ENCODE peak calls at places on chromosomes 11 and 22, in seven cellular contexts. L, K, U, J, A, E and D are unnamed samples.

GRCh38 chr22:43329061-43329460 is 14.1 kb downstream of the SCUBE1 start:
- DNase-seq in A (no peak), K (no peak), J (no peak), L (no peak), E (no peak), U (no peak), D (no peak)

GRCh38 chr11:69540118-69541000 is 58.9 kb downstream of the LINC01488 start:
- DNase-seq in L (peak), K (no peak), E (peak), J (no peak), A (no peak), U (no peak), D (no peak)

GRCh38 chr11:35304393-35304790 is 115.0 kb downstream of the SLC1A2 start:
- DNase-seq in K (peak), E (no peak), U (peak), L (no peak), J (no peak), A (no peak), D (peak)

GRCh38 chr11:88179141-88179540 is 3.9 kb upstream of the RAB38 start:
- DNase-seq in J (no peak), U (no peak), L (no peak), A (no peak), K (peak), E (no peak), D (peak)

GRCh38 chr11:62593434-62594044 is 2.2 kb upstream of the TUT1 start:
- DNase-seq in L (no peak), J (peak), A (no peak), E (peak), K (peak), U (peak), D (peak)

GRCh38 chr11:120131941-120132644 is 5.8 kb downstream of the TRIM29 start:
- DNase-seq in E (no peak), A (no peak), U (no peak), K (no peak), J (no peak), L (peak), D (no peak)

GRCh38 chr11:65434667-65435179 is 12.1 kb downstream of the NEAT1 start:
- DNase-seq in A (no peak), K (no peak), U (peak), E (no peak), J (no peak), L (peak), D (no peak)

GRCh38 chr11:62921573-62922188 is 518 bp upstream of the CHRM1 start:
- DNase-seq in E (no peak), A (no peak), U (peak), J (peak), K (peak), L (no peak), D (no peak)

GRCh38 chr11:104830508-104830907 is 67.8 kb downstream of the CASP12 start:
- DNase-seq in K (no peak), U (no peak), E (no peak), A (no peak), L (no peak), J (no peak), D (no peak)

GRCh38 chr22:35116817-35117216 is 50.9 kb downstream of the ISX start:
- DNase-seq in J (no peak), A (no peak), L (no peak), U (no peak), K (no peak), E (no peak), D (no peak)

GRCh38 chr11:13942908-13943505 is 19.5 kb upstream of the SPON1 start:
- DNase-seq in E (no peak), L (no peak), U (peak), K (no peak), J (no peak), A (peak), D (no peak)

GRCh38 chr11:73333626-73334199 is 25.6 kb downstream of the ARHGEF17 start:
- DNase-seq in L (no peak), E (no peak), K (no peak), A (no peak), J (no peak), U (no peak), D (no peak)

GRCh38 chr22:43002198-43002577 is 12.8 kb downstream of the PACSIN2 start:
- DNase-seq in J (no peak), L (no peak), K (no peak), A (no peak), U (peak), E (peak), D (no peak)

GRCh38 chr22:45009881-45010531 is at the start of gene PHF21B:
- DNase-seq in K (peak), U (no peak), J (no peak), E (peak), L (no peak), A (no peak), D (peak)

GRCh38 chr11:85029964-85030363 is 597.2 kb downstream of the DLG2 start:
- DNase-seq in A (no peak), E (no peak), K (no peak), L (no peak), J (no peak), U (no peak), D (no peak)

GRCh38 chr11:19715373-19715772 is 2.7 kb downstream of the NAV2 start:
- DNase-seq in K (no peak), L (no peak), A (no peak), U (peak), E (no peak), J (no peak), D (no peak)

GRCh38 chr11:63014408-63015055 is 1.1 kb downstream of the SLC22A8 start:
- DNase-seq in E (no peak), L (no peak), A (no peak), J (no peak), U (no peak), K (no peak), D (no peak)

GRCh38 chr11:71451596-71452353 is 1.2 kb upstream of the NADSYN1 start:
- DNase-seq in E (peak), L (no peak), A (no peak), U (no peak), J (no peak), K (peak), D (peak)

GRCh38 chr11:134661660-134662059 is 249.6 kb upstream of the B3GAT1 start:
- DNase-seq in A (no peak), L (no peak), E (no peak), K (no peak), U (no peak), J (no peak), D (no peak)

GRCh38 chr22:29871684-29872083 is 11.3 kb upstream of the MTMR3 start:
- DNase-seq in J (no peak), K (no peak), E (peak), L (no peak), A (no peak), U (no peak), D (no peak)

GRCh38 chr11:68002943-68003845 is 703 bp downstream of the UNC93B1 start:
- DNase-seq in A (no peak), J (peak), L (peak), U (no peak), E (peak), K (peak), D (peak)

GRCh38 chr11:27913650-27914049 is 194.3 kb downstream of the KIF18A start:
- DNase-seq in J (no peak), U (peak), L (no peak), A (no peak), E (no peak), K (no peak), D (peak)

GRCh38 chr11:129257512-129257911 is 65.4 kb upstream of the ARHGAP32 start:
- DNase-seq in L (no peak), E (no peak), U (no peak), K (no peak), J (no peak), A (no peak), D (no peak)

GRCh38 chr11:68379216-68379615 is 66.8 kb downstream of the LRP5 start:
- DNase-seq in J (no peak), E (no peak), A (no peak), L (no peak), K (no peak), U (no peak), D (no peak)

GRCh38 chr22:45235101-45235777 is 5.5 kb downstream of the KIAA0930 start:
- DNase-seq in E (no peak), U (no peak), L (no peak), J (no peak), K (peak), A (no peak), D (peak)

GRCh38 chr22:46063861-46064235 is 86.5 kb upstream of the PPARA start:
- DNase-seq in J (peak), E (no peak), L (peak), K (no peak), A (no peak), U (no peak), D (no peak)

GRCh38 chr11:11407065-11407737 is 54.2 kb upstream of the CSNK2A3 start:
- DNase-seq in J (no peak), K (no peak), E (no peak), U (no peak), L (no peak), A (no peak), D (no peak)

GRCh38 chr11:38019072-38019775 is 1421.2 kb upstream of the RAG2 start:
- DNase-seq in L (no peak), J (peak), K (no peak), E (peak), A (no peak), U (no peak), D (no peak)

GRCh38 chr11:15073361-15074205 is at the start of gene CALCB:
- DNase-seq in U (no peak), A (no peak), J (peak), L (no peak), K (peak), E (peak), D (no peak)

GRCh38 chr22:45779351-45779750 is 107.7 kb downstream of the ATXN10 start:
- DNase-seq in A (no peak), K (no peak), E (no peak), U (no peak), J (no peak), L (no peak), D (no peak)

GRCh38 chr11:79616392-79616831 is 175.6 kb upstream of the TENM4 start:
- DNase-seq in E (no peak), K (no peak), J (no peak), L (no peak), U (no peak), A (no peak), D (no peak)

DNA sequence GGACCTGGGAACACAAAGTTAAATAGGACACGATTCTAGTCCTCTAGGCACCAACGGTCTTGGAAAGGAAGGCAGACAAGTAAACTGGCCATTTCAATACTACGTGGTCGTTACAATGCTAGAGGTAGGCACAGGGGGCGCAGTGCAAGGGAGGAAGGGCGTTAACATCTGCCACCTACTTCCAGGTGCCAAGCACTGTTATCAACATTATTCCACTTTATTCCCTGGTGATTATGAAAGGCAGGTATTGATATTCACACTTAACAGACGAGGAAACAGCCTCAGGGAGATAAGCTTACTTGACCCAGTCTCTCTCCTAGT is 760 bp upstream of the TAF10 start:
- DNase-seq in L (no peak), E (peak), K (no peak), J (peak), U (no peak), A (peak), D (no peak)
- TF ChIP-seq CTCF in L (peak), E (peak), K (peak), J (no peak), U (peak), A (peak), D (peak)

DNA sequence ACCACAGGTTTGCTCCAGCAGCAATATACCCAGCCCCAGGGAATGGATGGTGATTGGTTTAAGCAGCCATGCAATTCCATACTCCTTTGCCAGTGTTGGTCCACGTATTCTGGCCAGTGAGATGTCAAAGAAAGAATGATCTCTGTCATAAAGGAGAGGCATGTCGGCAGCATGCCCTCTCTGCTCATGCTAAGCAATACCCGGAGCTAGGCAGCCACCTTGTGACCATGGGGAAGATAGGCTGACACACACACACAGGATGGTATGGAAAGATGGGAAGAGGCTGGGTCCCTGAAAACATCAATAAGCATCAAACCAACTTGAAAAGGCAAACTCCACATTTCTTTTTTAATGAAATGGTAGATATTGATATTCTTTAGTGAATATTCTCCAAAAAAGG is 5.1 kb downstream of the ABCC8 start:
- DNase-seq in J (no peak), U (no peak), L (no peak), E (no peak), A (no peak), K (no peak), D (peak)
- TF ChIP-seq CTCF in J (no peak), U (no peak), L (no peak), E (peak), A (no peak), K (no peak), D (no peak)

DNA sequence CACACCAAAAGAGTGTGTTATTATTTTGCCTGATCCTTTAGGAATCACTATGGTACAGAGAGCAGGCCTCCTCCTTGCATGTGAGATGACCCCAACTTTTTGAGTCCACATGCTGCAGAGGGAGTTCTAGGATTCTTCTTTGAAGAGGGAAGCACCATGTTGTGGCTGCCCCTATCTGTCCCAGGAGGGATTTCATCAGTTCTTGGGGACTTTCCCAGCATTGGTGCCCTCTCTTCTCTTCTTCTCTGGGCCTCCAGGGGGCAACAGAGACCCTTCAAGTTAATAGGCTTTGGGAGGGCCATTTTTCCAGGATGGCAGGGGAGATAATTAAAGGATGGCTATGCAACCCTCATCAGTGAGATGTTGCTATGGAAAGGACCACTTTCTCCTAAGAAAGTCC is 3.6 kb downstream of the MMP1 start:
- DNase-seq in K (peak), A (peak), E (peak), J (no peak), L (no peak), U (peak), D (peak)
- TF ChIP-seq CTCF in K (peak), A (peak), E (peak), J (no peak), L (no peak), U (peak), D (peak)

DNA sequence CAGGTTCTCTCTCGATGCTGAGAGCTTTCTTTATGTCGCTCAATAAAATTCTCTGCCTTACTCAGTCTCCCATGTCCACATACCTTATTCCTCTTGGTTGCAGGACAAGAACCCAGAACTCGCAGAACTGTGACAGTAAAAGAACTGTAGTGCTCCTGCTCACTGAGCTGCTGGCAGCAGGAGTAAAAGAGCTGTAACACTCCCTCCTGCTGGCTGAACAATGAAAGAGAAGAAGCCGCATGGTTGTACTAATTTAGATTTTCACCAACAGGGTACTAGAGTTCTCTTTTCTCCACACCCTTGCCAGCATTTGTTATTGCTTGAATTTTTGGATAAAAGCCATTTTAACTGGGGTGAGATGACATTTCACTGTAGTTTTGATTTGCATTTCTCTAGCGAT is 433.2 kb downstream of the GUCY1A2 start:
- DNase-seq in J (no peak), A (no peak), E (peak), K (no peak), L (no peak), U (peak), D (no peak)
- TF ChIP-seq CTCF in J (no peak), A (peak), E (peak), K (no peak), L (no peak), U (peak), D (peak)

DNA sequence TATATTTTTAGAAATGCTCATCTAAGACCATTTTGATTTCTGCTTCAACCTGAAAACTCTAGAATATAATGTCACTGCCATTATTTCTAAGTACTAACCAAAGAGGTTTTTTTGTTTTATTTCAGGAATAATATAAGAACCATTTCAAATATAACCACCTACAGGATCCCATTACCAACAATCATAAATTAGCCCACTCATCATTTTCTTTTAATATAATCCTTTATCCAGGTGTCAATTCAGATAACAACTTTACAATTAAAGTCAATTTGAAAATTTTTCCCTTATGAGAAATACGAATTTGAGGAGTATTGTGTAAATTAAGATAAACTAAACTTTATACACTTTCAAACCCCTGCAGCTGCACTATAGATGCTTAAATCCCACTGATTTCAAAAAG is 1043.0 kb upstream of the CNTN5 start:
- DNase-seq in J (no peak), K (no peak), L (no peak), A (no peak), E (no peak), U (no peak), D (no peak)
- TF ChIP-seq CTCF in J (no peak), K (no peak), L (no peak), A (no peak), E (no peak), U (no peak), D (no peak)

DNA sequence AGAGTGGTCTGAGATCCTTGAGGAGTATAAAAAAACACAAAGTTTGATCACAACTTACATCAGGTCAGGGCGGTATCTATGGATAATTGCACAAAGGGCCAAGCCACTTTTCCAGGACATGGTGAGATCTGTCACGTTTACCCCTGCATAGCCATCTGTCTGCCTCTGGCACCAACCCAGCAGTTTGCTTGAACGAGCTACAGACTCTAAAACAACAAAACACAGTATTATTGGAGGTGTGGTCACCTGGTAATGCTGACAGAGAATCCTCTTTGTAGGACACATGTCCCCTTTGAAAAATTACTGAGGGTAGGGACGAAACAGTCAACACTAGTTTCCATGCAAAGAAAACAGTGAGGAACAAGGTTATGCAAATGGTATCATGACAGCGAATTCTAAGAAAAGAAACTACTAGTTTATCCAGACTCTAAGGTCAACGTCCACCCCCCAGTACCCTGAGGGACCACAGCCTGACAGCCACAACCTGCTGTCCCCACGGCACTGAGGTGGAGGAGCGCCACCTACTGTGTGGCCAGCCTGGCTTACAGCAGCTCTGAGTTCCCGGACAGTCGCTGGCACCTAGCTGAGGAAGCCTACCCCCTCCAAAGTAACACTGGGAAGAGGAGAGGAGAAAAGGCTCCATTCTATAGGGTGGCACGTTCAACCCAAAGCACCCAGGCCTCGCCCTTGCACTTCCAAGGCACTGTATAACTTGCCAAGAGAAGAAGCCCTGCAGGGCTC is 117.3 kb upstream of the BID start:
- DNase-seq in A (no peak), L (no peak), E (peak), U (no peak), J (no peak), K (peak), D (peak)
- TF ChIP-seq CTCF in A (peak), L (peak), E (peak), U (peak), J (no peak), K (no peak), D (peak)

GRCh38 chr22:36351921-36352774 is 35.6 kb downstream of the MYH9 start:
- DNase-seq in K (no peak), E (no peak), J (no peak), U (no peak), A (no peak), L (peak), D (no peak)

GRCh38 chr22:36348760-36349159 is 39.0 kb downstream of the MYH9 start:
- DNase-seq in E (no peak), U (no peak), L (peak), J (no peak), K (no peak), A (no peak), D (no peak)

GRCh38 chr22:36349726-36350125 is 38.0 kb downstream of the MYH9 start:
- DNase-seq in K (no peak), J (no peak), E (no peak), A (no peak), L (no peak), U (no peak), D (no peak)

GRCh38 chr22:36352775-36353507 is 34.8 kb downstream of the MYH9 start:
- DNase-seq in E (peak), A (no peak), U (no peak), K (peak), J (peak), L (peak), D (no peak)

GRCh38 chr22:36350751-36351594 is 36.8 kb downstream of the MYH9 start:
- DNase-seq in L (peak), U (peak), E (no peak), J (no peak), K (peak), A (no peak), D (no peak)
- TF ChIP-seq CTCF in L (no peak), U (no peak), E (no peak), J (no peak), K (no peak), A (peak), D (no peak)